ENCODE peak calls at places on chromosomes 6 and 20, in five cellular contexts. G is H9, K is trophoblast cell, O is H1, M is mesenchymal stem cell. F is an unnamed sample.

GRCh38 chr6:137043710-137044365 is 927 bp downstream of the IL20RA start:
- DNase-seq in O (no peak), M (peak), G (peak), K (peak), F (peak)

GRCh38 chr6:166253277-166254229 is 54.6 kb downstream of the PRR18 start:
- DNase-seq in K (peak), M (peak), G (peak), O (no peak), F (peak)

GRCh38 chr20:23245553-23246128 is 105.0 kb upstream of the NXT1 start:
- DNase-seq in G (peak), O (peak), M (peak), K (peak), F (no peak)

GRCh38 chr6:75815756-75816155 is 66.7 kb downstream of the MYO6 start:
- DNase-seq in G (no peak), M (no peak), K (peak), O (no peak), F (no peak)

GRCh38 chr6:3535716-3536435 is 79.0 kb upstream of the SLC22A23 start:
- DNase-seq in K (peak), O (peak), G (no peak), M (no peak), F (no peak)

GRCh38 chr6:109834131-109834530 is 143.0 kb downstream of the FIG4 start:
- DNase-seq in G (no peak), O (no peak), K (no peak), M (no peak), F (no peak)

GRCh38 chr20:63453029-63453523 is 19.4 kb downstream of the KCNQ2 start:
- DNase-seq in K (no peak), O (no peak), M (no peak), G (peak), F (no peak)

GRCh38 chr6:157841211-157841840 is 18.3 kb downstream of the SNX9 start:
- DNase-seq in K (peak), O (no peak), M (no peak), G (no peak), F (no peak)

GRCh38 chr20:11935754-11936551 is 18.3 kb downstream of the BTBD3 start:
- DNase-seq in M (no peak), G (no peak), K (no peak), O (no peak), F (no peak)

GRCh38 chr20:48521121-48521520 is 306.7 kb downstream of the PREX1 start:
- DNase-seq in G (no peak), O (no peak), M (no peak), K (no peak), F (no peak)

GRCh38 chr6:32081168-32081624 is 27.9 kb downstream of the TNXB start:
- DNase-seq in K (no peak), O (no peak), M (peak), G (no peak), F (no peak)

GRCh38 chr6:136158971-136159370 is 91.1 kb downstream of the MTFR2 start:
- DNase-seq in G (no peak), M (no peak), K (no peak), O (no peak), F (no peak)

GRCh38 chr20:20492521-20493334 is 124.8 kb downstream of the INSM1 start:
- DNase-seq in G (no peak), O (no peak), K (peak), M (no peak), F (peak)

GRCh38 chr6:159682265-159682664 is 10.8 kb downstream of the SOD2 start:
- DNase-seq in M (peak), O (no peak), G (no peak), K (no peak), F (no peak)

GRCh38 chr6:148746363-148747144 is at the start of gene UST:
- DNase-seq in K (peak), M (peak), G (peak), O (peak), F (peak)

GRCh38 chr6:168713839-168714238 is 272.9 kb downstream of the SMOC2 start:
- DNase-seq in O (no peak), K (peak), G (no peak), M (no peak), F (no peak)

GRCh38 chr20:22471156-22471836 is 113.1 kb downstream of the FOXA2 start:
- DNase-seq in G (no peak), M (no peak), O (no peak), K (no peak), F (no peak)

GRCh38 chr6:100161782-100162181 is 167.8 kb upstream of the MCHR2 start:
- DNase-seq in G (no peak), K (no peak), M (no peak), O (no peak), F (no peak)

GRCh38 chr6:46453756-46454316 is 37.4 kb downstream of the RCAN2 start:
- DNase-seq in O (no peak), K (no peak), G (no peak), M (no peak), F (no peak)

GRCh38 chr6:135506270-135506997 is 8.9 kb upstream of the AHI1 start:
- DNase-seq in M (peak), G (no peak), K (peak), O (no peak), F (no peak)

GRCh38 chr6:105985098-105985815 is 100.9 kb upstream of the PRDM1 start:
- DNase-seq in K (no peak), G (no peak), O (no peak), M (peak), F (no peak)

GRCh38 chr6:141988327-141988726 is 144.4 kb upstream of the GJE1 start:
- DNase-seq in G (no peak), M (no peak), K (no peak), O (no peak), F (no peak)

GRCh38 chr6:19737968-19738367 is 99.2 kb upstream of the ID4 start:
- DNase-seq in K (no peak), M (no peak), G (no peak), O (no peak), F (no peak)

GRCh38 chr20:60220655-60221054 is 262.4 kb downstream of the CDH26 start:
- DNase-seq in K (no peak), M (no peak), G (no peak), O (no peak), F (no peak)

GRCh38 chr20:21516180-21516567 is 2.3 kb upstream of the NKX2-2 start:
- DNase-seq in M (no peak), K (no peak), G (no peak), O (no peak), F (no peak)

GRCh38 chr20:38109025-38109541 is 56.0 kb downstream of the TGM2 start:
- DNase-seq in G (no peak), K (no peak), M (peak), O (no peak), F (no peak)

GRCh38 chr20:58652606-58653303 is 1.7 kb downstream of the STX16 start:
- DNase-seq in K (no peak), M (peak), O (no peak), G (no peak), F (no peak)

DNA sequence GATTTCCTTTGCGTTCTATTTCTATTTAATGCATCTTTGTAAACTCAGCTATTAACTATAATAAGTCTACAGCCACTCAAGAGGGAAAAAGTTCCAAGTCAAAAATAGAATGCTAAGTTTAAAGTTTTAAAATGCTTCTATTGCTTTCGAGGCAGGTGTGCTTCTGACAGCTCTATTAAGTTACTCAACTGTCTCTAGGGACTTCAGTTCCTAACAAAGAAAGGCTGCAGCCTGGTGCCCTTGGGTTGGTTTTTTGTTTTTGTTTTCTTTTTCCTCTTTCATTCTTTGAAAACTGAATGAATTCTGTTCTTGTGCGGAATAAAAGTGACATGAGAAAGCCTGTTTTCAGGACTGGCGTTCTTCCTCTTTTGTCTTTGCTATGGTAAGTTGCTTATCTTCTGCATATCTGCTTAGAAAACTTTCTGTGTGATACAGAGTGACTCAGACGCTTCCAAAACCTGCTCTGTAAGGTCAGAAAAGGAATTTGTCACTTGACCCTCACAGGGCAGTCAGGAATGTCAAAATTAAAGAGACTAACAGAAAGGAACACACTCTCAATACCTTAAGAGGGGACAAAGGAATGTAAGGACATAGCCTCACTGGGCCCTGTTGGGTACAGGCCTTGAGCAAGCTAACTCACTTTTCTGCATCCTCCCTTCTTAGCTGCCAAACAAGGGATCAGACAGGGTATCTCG is 56.1 kb upstream of the NHSL1 start:
- DNase-seq in M (peak), G (no peak), O (no peak), K (peak), F (peak)
- H3K4ac ChIP-seq in M (no peak), G (no peak), O (no peak), K (no peak), F (no peak)

GRCh38 chr6:43845646-43846045 is 75.6 kb downstream of the VEGFA start:
- DNase-seq in K (peak), G (no peak), O (no peak), M (no peak), F (no peak)

GRCh38 chr6:43846556-43846955 is 76.5 kb downstream of the VEGFA start:
- DNase-seq in M (peak), K (peak), G (no peak), O (no peak), F (no peak)

GRCh38 chr6:43842231-43842794 is 72.3 kb downstream of the VEGFA start:
- DNase-seq in M (no peak), G (no peak), O (no peak), K (no peak), F (no peak)

GRCh38 chr6:43842964-43843645 is 73.1 kb downstream of the VEGFA start:
- DNase-seq in K (no peak), G (no peak), M (no peak), O (no peak), F (no peak)

DNA sequence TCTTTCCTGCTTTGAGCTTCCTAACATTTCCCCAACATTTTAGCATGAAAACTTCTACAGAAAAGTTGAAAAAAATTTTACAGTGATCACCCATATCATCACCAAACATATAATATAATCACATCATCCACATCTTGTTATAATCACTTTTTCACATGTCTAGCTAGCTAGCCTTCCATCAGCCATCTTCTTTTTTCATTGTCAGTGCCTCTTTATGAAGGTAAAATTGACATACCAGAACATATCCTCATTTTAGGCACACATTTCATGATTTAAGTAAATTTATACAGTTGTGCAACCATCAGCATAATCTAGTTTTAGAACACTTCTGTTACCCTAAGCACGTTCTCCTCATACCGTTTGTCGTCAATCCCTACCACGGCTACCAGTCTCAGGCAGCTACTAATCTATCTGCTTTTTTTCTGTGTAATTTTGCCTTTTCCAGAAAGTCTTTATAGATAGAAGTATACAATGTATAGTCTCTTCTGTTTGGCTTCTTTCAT is 73.7 kb downstream of the VEGFA start:
- DNase-seq in O (no peak), G (no peak), K (no peak), M (no peak), F (no peak)
- H2BK12ac ChIP-seq in O (no peak), G (no peak), K (no peak), M (no peak), F (no peak)

DNA sequence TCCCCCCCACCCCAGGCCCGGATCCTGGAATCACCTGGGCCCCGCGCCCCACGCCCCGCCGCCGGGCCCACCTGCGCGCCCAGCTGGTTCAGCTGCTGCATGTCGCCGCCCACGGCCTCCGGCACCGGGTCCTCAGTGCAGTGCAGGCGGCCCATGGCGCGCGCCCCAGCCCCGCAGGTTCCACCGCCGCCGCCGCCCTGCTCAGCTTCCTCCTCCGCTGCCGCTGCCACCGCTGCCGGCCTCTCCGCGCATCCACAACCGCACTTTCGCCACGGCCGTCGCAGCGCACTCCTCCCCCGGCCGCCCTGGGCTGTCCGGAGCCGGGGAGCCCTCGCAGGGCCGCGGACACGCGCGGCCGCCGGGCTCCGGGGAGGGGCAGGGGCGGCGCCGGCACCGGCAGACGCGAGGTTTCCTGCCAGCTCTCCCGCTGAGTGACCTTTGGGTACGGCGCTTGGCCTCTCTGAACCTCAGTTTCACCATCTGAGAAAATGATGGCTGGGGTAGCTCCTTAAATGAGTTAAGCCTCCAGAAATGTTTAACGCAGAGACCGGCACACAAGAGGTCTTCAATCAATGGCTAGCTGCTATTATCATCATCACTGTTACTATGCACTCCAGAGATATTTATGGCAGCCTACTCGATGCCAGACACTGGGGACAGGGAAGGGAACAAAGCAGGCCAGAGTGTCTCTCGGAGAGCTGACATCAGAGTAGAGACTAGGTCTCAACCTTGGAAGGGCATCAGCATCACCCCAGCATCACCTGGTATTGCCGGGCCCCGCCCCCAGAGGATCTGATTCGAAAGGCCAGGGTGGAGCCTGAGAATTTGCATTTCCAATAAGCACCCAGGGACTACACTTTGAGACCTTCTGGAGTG is at the start of gene COMMD7:
- DNase-seq in G (peak), K (peak), O (peak), M (peak), F (no peak)
- H3K4ac ChIP-seq in G (no peak), K (peak), O (peak), M (peak), F (peak)

DNA sequence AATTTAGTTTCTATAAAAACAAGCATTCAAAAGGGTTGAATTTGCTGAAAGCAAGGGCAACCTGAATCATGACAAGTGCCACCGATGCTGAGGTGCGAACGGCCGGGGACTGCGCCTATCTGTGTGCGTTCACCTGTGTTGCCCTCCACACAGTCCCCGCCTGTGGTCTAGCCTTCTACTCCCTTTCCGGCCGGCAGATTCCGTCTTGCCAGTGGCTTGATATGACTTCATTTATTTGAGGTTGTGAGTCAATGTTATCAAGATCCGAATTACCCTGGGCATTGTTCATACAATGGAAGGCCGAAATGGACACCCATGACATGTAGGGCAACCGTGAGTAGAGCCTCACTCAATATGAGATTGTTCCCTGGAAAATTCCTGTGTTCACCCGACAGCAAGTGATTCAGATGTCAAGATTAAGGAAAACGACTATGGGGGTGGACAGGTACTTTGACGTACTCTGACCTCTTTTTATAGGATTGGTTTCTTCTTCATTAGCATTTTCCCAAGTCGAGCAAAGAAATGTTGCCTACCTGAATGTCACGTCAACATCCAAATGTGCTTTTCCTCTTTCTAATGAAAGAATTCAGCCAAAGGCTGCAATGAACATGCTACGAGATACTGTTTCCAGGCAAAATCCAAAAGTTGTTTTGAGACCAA is 41.1 kb upstream of the NEDD9 start:
- DNase-seq in O (no peak), G (no peak), K (no peak), M (no peak), F (no peak)
- H2BK12ac ChIP-seq in O (no peak), G (no peak), K (peak), M (peak), F (no peak)

GRCh38 chr6:145069966-145070365 is 665.4 kb downstream of the EPM2A start:
- DNase-seq in M (peak), K (peak), O (no peak), G (no peak), F (no peak)

GRCh38 chr6:145071836-145072235 is 663.5 kb downstream of the EPM2A start:
- DNase-seq in M (peak), G (no peak), O (no peak), K (peak), F (no peak)

GRCh38 chr6:145067430-145067829 is 667.9 kb downstream of the EPM2A start:
- DNase-seq in M (no peak), K (peak), O (no peak), G (no peak), F (no peak)

GRCh38 chr6:145073811-145074210 is 661.5 kb downstream of the EPM2A start:
- DNase-seq in K (peak), M (no peak), O (no peak), G (no peak), F (no peak)

GRCh38 chr6:145070791-145071190 is 664.5 kb downstream of the EPM2A start:
- DNase-seq in K (peak), O (no peak), M (peak), G (no peak), F (no peak)
- H3K4ac ChIP-seq in K (no peak), O (no peak), M (no peak), G (no peak), F (no peak)

DNA sequence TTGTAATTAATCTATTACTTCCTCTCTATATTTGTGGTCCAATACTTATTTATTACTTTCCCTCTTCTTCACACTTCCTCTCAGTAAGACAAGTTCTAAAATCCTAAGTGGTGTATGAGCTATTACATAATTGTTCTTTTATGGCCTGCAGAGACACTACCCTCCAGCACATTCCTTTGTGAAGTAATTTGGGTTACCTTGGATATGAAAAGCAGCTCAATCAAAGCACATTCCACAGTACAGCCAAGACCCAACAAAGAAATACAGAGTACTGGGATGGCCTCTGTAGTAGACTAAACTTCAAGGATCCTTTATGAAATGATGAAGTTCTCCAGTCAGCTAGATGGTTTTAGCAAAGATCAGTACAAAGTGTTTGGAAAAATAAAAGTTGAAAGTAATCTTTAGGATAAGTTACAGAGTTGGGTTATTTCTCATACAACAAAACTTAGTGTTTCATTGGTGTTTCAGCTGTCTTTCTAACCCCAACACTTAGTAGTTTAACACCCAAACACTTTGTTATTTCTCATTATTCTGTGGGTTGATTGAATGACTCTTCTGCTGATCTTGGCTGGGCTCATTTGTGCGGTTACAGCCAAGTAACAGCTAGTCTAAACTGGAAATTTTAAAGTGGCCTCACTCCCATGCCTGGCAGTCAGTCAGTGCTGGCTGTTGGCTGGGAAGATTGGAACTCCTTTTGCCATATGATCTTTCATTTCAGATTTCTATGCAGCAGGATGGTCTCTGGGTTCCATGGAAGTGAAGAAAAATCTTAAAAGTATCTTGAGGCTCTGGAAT is 161.5 kb upstream of the POU3F2 start:
- DNase-seq in O (no peak), G (no peak), K (no peak), M (no peak), F (no peak)
- H2BK12ac ChIP-seq in O (no peak), G (no peak), K (no peak), M (no peak), F (no peak)

GRCh38 chr20:49935746-49936152 is 448 bp upstream of the RNF114 start:
- DNase-seq in O (no peak), M (no peak), K (no peak), G (no peak), F (no peak)
- H3K4ac ChIP-seq in O (no peak), M (no peak), K (no peak), G (no peak), F (no peak)

GRCh38 chr6:125477141-125477540 is 175.4 kb upstream of the HDDC2 start:
- DNase-seq in K (no peak), G (no peak), O (no peak), M (no peak), F (no peak)

GRCh38 chr6:125474061-125474460 is 172.3 kb upstream of the HDDC2 start:
- DNase-seq in M (no peak), K (no peak), G (no peak), O (no peak), F (no peak)

GRCh38 chr6:125469915-125470314 is 168.1 kb upstream of the HDDC2 start:
- DNase-seq in K (no peak), G (no peak), M (peak), O (no peak), F (no peak)

GRCh38 chr6:125471703-125472102 is 169.9 kb upstream of the HDDC2 start:
- DNase-seq in O (no peak), M (no peak), K (no peak), G (no peak), F (no peak)
- H2BK12ac ChIP-seq in O (no peak), M (no peak), K (no peak), G (no peak), F (no peak)